ENCODE peak calls at places on chromosomes 1 and 21, in nine cellular contexts. One of them, this sample, is unnamed. For H3K9me3, the result is how much of the 10 kb centered on the place peaks cover.

GRCh38 chr1:223776075-223776814 is 63.9 kb downstream of the CAPN2 start:
- DNase-seq in K562: no peak
- DNase-seq in GM12878: no peak
- DNase-seq in suprapubic skin: no peak
- DNase-seq in HCT116: peak
- DNase-seq in prostate gland: no peak
- DNase-seq in sigmoid colon: peak
- DNase-seq in stomach: no peak
- DNase-seq in spleen: no peak
- DNase-seq in this sample: peak

GRCh38 chr1:14937288-14937949 is 216.1 kb upstream of the TMEM51 start:
- DNase-seq in K562: no peak
- DNase-seq in GM12878: no peak
- DNase-seq in suprapubic skin: no peak
- DNase-seq in HCT116: no peak
- DNase-seq in prostate gland: no peak
- DNase-seq in sigmoid colon: no peak
- DNase-seq in stomach: no peak
- DNase-seq in spleen: no peak
- DNase-seq in this sample: no peak

GRCh38 chr1:229341811-229342304 is 989 bp downstream of the CCSAP start:
- DNase-seq in K562: peak
- DNase-seq in GM12878: no peak
- DNase-seq in suprapubic skin: no peak
- DNase-seq in HCT116: no peak
- DNase-seq in prostate gland: no peak
- DNase-seq in sigmoid colon: peak
- DNase-seq in stomach: no peak
- DNase-seq in spleen: no peak
- DNase-seq in this sample: no peak

GRCh38 chr1:238772321-238772720 is 614.0 kb upstream of the CHRM3 start:
- DNase-seq in K562: no peak
- DNase-seq in GM12878: no peak
- DNase-seq in suprapubic skin: no peak
- DNase-seq in HCT116: no peak
- DNase-seq in prostate gland: no peak
- DNase-seq in sigmoid colon: no peak
- DNase-seq in stomach: no peak
- DNase-seq in spleen: no peak
- DNase-seq in this sample: no peak

GRCh38 chr1:23838401-23838866 is 13.2 kb upstream of the HMGCL start:
- DNase-seq in K562: peak
- DNase-seq in GM12878: peak
- DNase-seq in suprapubic skin: peak
- DNase-seq in HCT116: peak
- DNase-seq in prostate gland: peak
- DNase-seq in sigmoid colon: peak
- DNase-seq in stomach: peak
- DNase-seq in spleen: peak
- DNase-seq in this sample: no peak

GRCh38 chr1:224939844-224940425 is 10.5 kb downstream of the DNAH14 start:
- DNase-seq in K562: no peak
- DNase-seq in GM12878: no peak
- DNase-seq in suprapubic skin: no peak
- DNase-seq in HCT116: no peak
- DNase-seq in prostate gland: no peak
- DNase-seq in sigmoid colon: no peak
- DNase-seq in stomach: no peak
- DNase-seq in spleen: no peak
- DNase-seq in this sample: no peak

GRCh38 chr1:55347786-55348185 is 132.6 kb upstream of the USP24 start:
- DNase-seq in K562: no peak
- DNase-seq in GM12878: no peak
- DNase-seq in suprapubic skin: no peak
- DNase-seq in HCT116: no peak
- DNase-seq in prostate gland: no peak
- DNase-seq in sigmoid colon: no peak
- DNase-seq in stomach: no peak
- DNase-seq in spleen: no peak
- DNase-seq in this sample: no peak

GRCh38 chr1:31755197-31755611 is 8.9 kb downstream of the ADGRB2 start:
- DNase-seq in K562: no peak
- DNase-seq in GM12878: no peak
- DNase-seq in suprapubic skin: no peak
- DNase-seq in HCT116: no peak
- DNase-seq in prostate gland: no peak
- DNase-seq in sigmoid colon: no peak
- DNase-seq in stomach: no peak
- DNase-seq in spleen: no peak
- DNase-seq in this sample: no peak

GRCh38 chr1:155307247-155307740 is 1.4 kb upstream of the FDPS start:
- DNase-seq in K562: no peak
- DNase-seq in GM12878: no peak
- DNase-seq in suprapubic skin: no peak
- DNase-seq in HCT116: no peak
- DNase-seq in prostate gland: no peak
- DNase-seq in sigmoid colon: no peak
- DNase-seq in stomach: no peak
- DNase-seq in spleen: no peak
- DNase-seq in this sample: no peak

GRCh38 chr1:14735861-14736260 is 137.4 kb downstream of the KAZN start:
- DNase-seq in K562: no peak
- DNase-seq in GM12878: no peak
- DNase-seq in suprapubic skin: no peak
- DNase-seq in HCT116: no peak
- DNase-seq in prostate gland: no peak
- DNase-seq in sigmoid colon: no peak
- DNase-seq in stomach: no peak
- DNase-seq in spleen: no peak
- DNase-seq in this sample: no peak

GRCh38 chr21:16865612-16866011 is 647.2 kb upstream of the CXADR start:
- DNase-seq in K562: no peak
- DNase-seq in GM12878: no peak
- DNase-seq in suprapubic skin: no peak
- DNase-seq in HCT116: no peak
- DNase-seq in prostate gland: no peak
- DNase-seq in sigmoid colon: no peak
- DNase-seq in stomach: no peak
- DNase-seq in spleen: no peak
- DNase-seq in this sample: no peak

GRCh38 chr1:53046930-53047329 is 15.1 kb upstream of the PODN start:
- DNase-seq in K562: no peak
- DNase-seq in GM12878: no peak
- DNase-seq in suprapubic skin: no peak
- DNase-seq in HCT116: no peak
- DNase-seq in prostate gland: no peak
- DNase-seq in sigmoid colon: no peak
- DNase-seq in stomach: no peak
- DNase-seq in spleen: no peak
- DNase-seq in this sample: no peak

GRCh38 chr1:37858931-37859506 is 373 bp downstream of the MTF1 start:
- DNase-seq in K562: no peak
- DNase-seq in GM12878: no peak
- DNase-seq in suprapubic skin: no peak
- DNase-seq in HCT116: no peak
- DNase-seq in prostate gland: no peak
- DNase-seq in sigmoid colon: peak
- DNase-seq in stomach: no peak
- DNase-seq in spleen: peak
- DNase-seq in this sample: no peak

GRCh38 chr1:240000634-240001033 is 91.0 kb upstream of the FMN2 start:
- DNase-seq in K562: no peak
- DNase-seq in GM12878: no peak
- DNase-seq in suprapubic skin: no peak
- DNase-seq in HCT116: no peak
- DNase-seq in prostate gland: no peak
- DNase-seq in sigmoid colon: no peak
- DNase-seq in stomach: no peak
- DNase-seq in spleen: no peak
- DNase-seq in this sample: no peak

GRCh38 chr1:248703674-248704073 is 1.1 kb upstream of the OR14I1 start:
- DNase-seq in K562: no peak
- DNase-seq in GM12878: no peak
- DNase-seq in suprapubic skin: no peak
- DNase-seq in HCT116: no peak
- DNase-seq in prostate gland: no peak
- DNase-seq in sigmoid colon: no peak
- DNase-seq in stomach: no peak
- DNase-seq in spleen: no peak
- DNase-seq in this sample: no peak

GRCh38 chr1:180168786-180169640 is 14.3 kb downstream of the QSOX1 start:
- DNase-seq in K562: peak
- DNase-seq in GM12878: no peak
- DNase-seq in suprapubic skin: peak
- DNase-seq in HCT116: no peak
- DNase-seq in prostate gland: peak
- DNase-seq in sigmoid colon: peak
- DNase-seq in stomach: peak
- DNase-seq in spleen: peak
- DNase-seq in this sample: no peak

GRCh38 chr1:25815208-25816111 is 4.3 kb upstream of the MTFR1L start:
- DNase-seq in K562: no peak
- DNase-seq in GM12878: no peak
- DNase-seq in suprapubic skin: no peak
- DNase-seq in HCT116: no peak
- DNase-seq in prostate gland: no peak
- DNase-seq in sigmoid colon: no peak
- DNase-seq in stomach: no peak
- DNase-seq in spleen: no peak
- DNase-seq in this sample: no peak

DNA sequence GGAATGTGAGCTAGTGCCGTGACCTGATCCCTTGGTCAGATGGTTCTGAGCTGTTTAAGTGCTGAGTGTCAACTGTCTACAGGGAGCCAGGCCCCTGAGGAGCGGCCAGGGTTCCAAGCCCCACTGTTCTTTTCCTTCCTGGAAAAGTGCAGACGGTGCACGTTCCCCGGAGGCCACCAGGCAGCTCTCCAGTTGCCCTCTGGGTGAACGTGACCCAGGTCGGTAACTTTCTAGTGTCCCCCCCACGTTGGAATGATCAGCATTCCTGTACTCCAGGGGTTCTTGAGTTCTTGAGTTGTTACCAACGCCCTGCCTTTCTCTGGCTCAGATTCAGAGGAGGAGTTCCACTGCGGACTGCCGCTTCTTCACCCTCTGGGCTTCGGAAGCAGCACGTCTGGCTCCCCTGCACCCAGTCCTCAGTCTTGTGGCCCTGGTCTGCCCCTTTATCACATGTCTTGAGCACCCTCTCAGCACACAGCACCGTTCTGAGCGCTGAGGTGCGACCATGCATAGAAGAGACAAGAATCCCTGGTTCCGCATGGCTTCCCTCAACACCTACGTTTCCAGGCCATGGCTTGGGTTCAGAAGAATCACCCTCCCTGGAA is 131.5 kb downstream of the DHRS3 start:
- DNase-seq in K562: no peak
- DNase-seq in GM12878: no peak
- DNase-seq in suprapubic skin: no peak
- DNase-seq in HCT116: peak
- DNase-seq in prostate gland: no peak
- DNase-seq in sigmoid colon: peak
- DNase-seq in stomach: no peak
- DNase-seq in spleen: no peak
- DNase-seq in this sample: no peak
- TF ChIP-seq POLR2AphosphoS5 in K562: no peak
- TF ChIP-seq POLR2AphosphoS5 in GM12878: no peak
- TF ChIP-seq POLR2AphosphoS5 in suprapubic skin: no peak
- TF ChIP-seq POLR2AphosphoS5 in HCT116: peak
- TF ChIP-seq POLR2AphosphoS5 in prostate gland: no peak
- TF ChIP-seq POLR2AphosphoS5 in sigmoid colon: no peak
- TF ChIP-seq POLR2AphosphoS5 in stomach: no peak
- TF ChIP-seq POLR2AphosphoS5 in spleen: no peak
- TF ChIP-seq POLR2AphosphoS5 in this sample: no peak

DNA sequence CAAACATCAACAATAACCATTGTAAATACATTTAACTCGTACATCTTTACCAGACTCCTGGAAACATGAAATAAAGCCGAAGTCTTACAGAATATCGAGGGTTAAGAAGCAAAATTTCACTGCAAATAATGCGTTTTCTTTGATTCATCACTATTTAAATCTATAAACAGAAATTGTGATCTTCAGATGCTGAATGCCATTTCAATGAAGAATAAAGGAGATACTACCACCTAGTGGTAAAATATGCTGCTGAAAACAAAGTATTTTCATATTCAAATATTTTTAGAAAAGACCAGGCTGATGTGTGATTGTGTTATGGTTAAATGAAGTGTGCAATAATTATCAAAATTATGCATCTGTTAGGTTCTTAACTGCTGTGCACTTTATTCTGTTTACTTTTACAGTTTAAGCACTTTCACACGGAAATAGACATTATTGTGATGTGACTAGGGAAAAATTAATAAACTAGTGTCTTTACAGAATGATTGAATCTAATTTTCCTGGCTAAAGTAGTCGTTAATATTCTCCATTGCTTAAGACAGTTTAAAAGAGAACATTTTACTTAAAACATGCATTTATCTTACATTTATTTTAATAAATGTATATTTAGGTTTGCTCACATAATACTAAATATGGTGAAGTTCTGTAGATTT is 1093.1 kb downstream of the MRPL39 start:
- DNase-seq in K562: no peak
- DNase-seq in GM12878: no peak
- DNase-seq in suprapubic skin: no peak
- DNase-seq in HCT116: no peak
- DNase-seq in prostate gland: no peak
- DNase-seq in sigmoid colon: no peak
- DNase-seq in stomach: no peak
- DNase-seq in spleen: no peak
- DNase-seq in this sample: peak
- TF ChIP-seq CTCF in K562: peak
- TF ChIP-seq CTCF in GM12878: peak
- TF ChIP-seq CTCF in suprapubic skin: no peak
- TF ChIP-seq CTCF in HCT116: peak
- TF ChIP-seq CTCF in prostate gland: peak
- TF ChIP-seq CTCF in sigmoid colon: no peak
- TF ChIP-seq CTCF in stomach: no peak
- TF ChIP-seq CTCF in spleen: no peak
- TF ChIP-seq CTCF in this sample: peak

GRCh38 chr1:102842606-102843005 is 265.7 kb downstream of the COL11A1 start:
- DNase-seq in K562: no peak
- DNase-seq in GM12878: no peak
- DNase-seq in suprapubic skin: no peak
- DNase-seq in HCT116: no peak
- DNase-seq in prostate gland: no peak
- DNase-seq in sigmoid colon: no peak
- DNase-seq in stomach: no peak
- DNase-seq in spleen: no peak
- DNase-seq in this sample: no peak
- H3K9me3 ChIP-seq in K562: under half
- H3K9me3 ChIP-seq in GM12878: under half
- H3K9me3 ChIP-seq in suprapubic skin: under half
- H3K9me3 ChIP-seq in HCT116: under half
- H3K9me3 ChIP-seq in prostate gland: under half
- H3K9me3 ChIP-seq in sigmoid colon: under half
- H3K9me3 ChIP-seq in stomach: under half
- H3K9me3 ChIP-seq in spleen: under half
- H3K9me3 ChIP-seq in this sample: under half

DNA sequence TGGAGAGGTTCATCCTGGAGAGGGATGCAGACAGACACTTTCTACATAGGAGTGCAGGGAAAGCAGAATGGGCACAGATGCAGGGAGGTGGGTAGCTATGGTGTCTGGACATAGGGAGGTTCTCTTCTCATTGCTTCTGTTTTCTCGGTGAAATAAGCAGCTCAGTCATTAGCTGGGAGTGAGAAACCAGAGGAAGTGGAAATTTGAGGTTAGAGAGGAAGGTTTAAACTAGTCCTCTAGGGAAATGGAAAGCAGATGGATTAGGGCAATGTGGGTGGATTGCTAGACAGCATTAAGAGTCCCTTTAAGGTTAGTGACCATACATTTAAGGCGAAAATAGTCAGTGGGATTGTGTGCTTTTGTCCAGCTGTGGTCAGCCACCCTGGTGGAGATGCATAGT is 39.6 kb downstream of the MPZL1 start:
- DNase-seq in K562: no peak
- DNase-seq in GM12878: no peak
- DNase-seq in suprapubic skin: no peak
- DNase-seq in HCT116: no peak
- DNase-seq in prostate gland: no peak
- DNase-seq in sigmoid colon: no peak
- DNase-seq in stomach: no peak
- DNase-seq in spleen: no peak
- DNase-seq in this sample: no peak
- TF ChIP-seq POLR2AphosphoS5 in K562: no peak
- TF ChIP-seq POLR2AphosphoS5 in GM12878: no peak
- TF ChIP-seq POLR2AphosphoS5 in suprapubic skin: no peak
- TF ChIP-seq POLR2AphosphoS5 in HCT116: no peak
- TF ChIP-seq POLR2AphosphoS5 in prostate gland: no peak
- TF ChIP-seq POLR2AphosphoS5 in sigmoid colon: no peak
- TF ChIP-seq POLR2AphosphoS5 in stomach: no peak
- TF ChIP-seq POLR2AphosphoS5 in spleen: no peak
- TF ChIP-seq POLR2AphosphoS5 in this sample: no peak